ENCODE peak calls at places on chromosomes 12 and 14, in seven cellular contexts. B, C, P, Y, Z, F and G are unnamed samples. For H3K36me3, the result is how much of the 10 kb centered on the place peaks cover.

GRCh38 chr14:80978403-80978802 is 23.0 kb downstream of the TSHR start:
- DNase-seq in Z (no peak), C (no peak), F (no peak), B (no peak), P (no peak), Y (no peak), G (no peak)

GRCh38 chr12:2094597-2094996 is 41.8 kb downstream of the CACNA1C start:
- DNase-seq in Y (no peak), B (no peak), P (no peak), C (no peak), F (no peak), Z (no peak), G (no peak)

GRCh38 chr12:98449601-98450000 is 65.8 kb upstream of the TMPO start:
- DNase-seq in Y (no peak), C (no peak), B (no peak), Z (no peak), P (no peak), F (no peak), G (no peak)

GRCh38 chr14:45251912-45252311 is 1.1 kb downstream of the MIS18BP1 start:
- DNase-seq in B (no peak), Z (no peak), Y (no peak), P (no peak), C (no peak), F (no peak), G (no peak)

GRCh38 chr14:36820111-36820709 is 158.6 kb downstream of the PAX9 start:
- DNase-seq in Z (no peak), B (no peak), C (no peak), P (no peak), Y (no peak), F (no peak), G (no peak)

GRCh38 chr12:116187158-116187511 is 90.4 kb downstream of the MED13L start:
- DNase-seq in F (no peak), P (no peak), Y (no peak), B (no peak), Z (no peak), C (no peak), G (no peak)

GRCh38 chr12:12357697-12358476 is 1.0 kb downstream of the BORCS5 start:
- DNase-seq in F (no peak), C (no peak), B (no peak), Z (no peak), P (no peak), Y (no peak), G (no peak)

GRCh38 chr14:101774006-101774755 is 12.7 kb downstream of the PPP2R5C start:
- DNase-seq in Z (no peak), F (no peak), C (no peak), B (no peak), P (no peak), Y (no peak), G (no peak)

GRCh38 chr14:31529053-31529452 is 32.2 kb upstream of the NUBPL start:
- DNase-seq in Y (no peak), P (no peak), B (no peak), Z (no peak), C (no peak), F (no peak), G (no peak)

GRCh38 chr12:127324681-127325080 is 942.3 kb upstream of the TMEM132C start:
- DNase-seq in Y (no peak), C (no peak), B (no peak), Z (no peak), P (no peak), F (no peak), G (no peak)

GRCh38 chr12:13571035-13571434 is 374.5 kb downstream of the EMP1 start:
- DNase-seq in F (no peak), B (no peak), P (no peak), C (no peak), Y (no peak), Z (no peak), G (no peak)

GRCh38 chr12:2185751-2186341 is 133.1 kb downstream of the CACNA1C start:
- DNase-seq in F (peak), Z (no peak), P (no peak), B (no peak), Y (no peak), C (no peak), G (no peak)

GRCh38 chr12:53623526-53623925 is 2.7 kb downstream of the ATF7 start:
- DNase-seq in C (no peak), F (no peak), P (no peak), Y (peak), Z (no peak), B (no peak), G (no peak)

GRCh38 chr14:93956082-93956481 is 20.3 kb downstream of the ASB2 start:
- DNase-seq in B (no peak), Z (no peak), C (no peak), Y (no peak), P (no peak), F (no peak), G (no peak)

GRCh38 chr14:20630340-20631022 is 11.0 kb downstream of the OR6S1 start:
- DNase-seq in C (no peak), B (no peak), P (no peak), Y (no peak), F (no peak), Z (no peak), G (no peak)

GRCh38 chr14:21268612-21269251 is 510 bp downstream of the HNRNPC start:
- DNase-seq in Z (no peak), F (no peak), Y (peak), B (peak), C (no peak), P (peak), G (peak)

GRCh38 chr12:24487606-24488005 is 461.3 kb downstream of the BCAT1 start:
- DNase-seq in F (no peak), Y (no peak), C (no peak), Z (no peak), B (no peak), P (no peak), G (no peak)

GRCh38 chr12:97899956-97900355 is 437.4 kb downstream of the RMST start:
- DNase-seq in Z (no peak), P (no peak), C (no peak), Y (no peak), B (peak), F (no peak), G (no peak)

GRCh38 chr12:67632005-67632404 is 16.5 kb upstream of the DYRK2 start:
- DNase-seq in P (no peak), B (no peak), C (no peak), F (no peak), Z (no peak), Y (no peak), G (no peak)

GRCh38 chr14:103522649-103523582 is at the start of gene CKB:
- DNase-seq in F (peak), B (peak), P (peak), Y (peak), C (no peak), Z (peak), G (no peak)
- TF ChIP-seq POLR2A in F (peak), B (peak), P (no peak), Y (peak), C (peak), Z (peak), G (peak)

GRCh38 chr12:113136128-113136989 is 798 bp upstream of the RASAL1 start:
- DNase-seq in P (peak), B (peak), Y (no peak), C (no peak), F (no peak), Z (no peak), G (no peak)
- H3K4me3 ChIP-seq in P (peak), B (peak), Y (no peak), C (no peak), F (no peak), Z (no peak), G (no peak)

GRCh38 chr12:49037947-49038237 is 19.3 kb upstream of the PRKAG1 start:
- DNase-seq in C (no peak), Z (no peak), Y (no peak), P (no peak), B (no peak), F (no peak), G (no peak)
- H3K36me3 ChIP-seq in C (half or more), Z (under half), Y (under half), P (half or more), B (under half), F (half or more), G (under half)

DNA sequence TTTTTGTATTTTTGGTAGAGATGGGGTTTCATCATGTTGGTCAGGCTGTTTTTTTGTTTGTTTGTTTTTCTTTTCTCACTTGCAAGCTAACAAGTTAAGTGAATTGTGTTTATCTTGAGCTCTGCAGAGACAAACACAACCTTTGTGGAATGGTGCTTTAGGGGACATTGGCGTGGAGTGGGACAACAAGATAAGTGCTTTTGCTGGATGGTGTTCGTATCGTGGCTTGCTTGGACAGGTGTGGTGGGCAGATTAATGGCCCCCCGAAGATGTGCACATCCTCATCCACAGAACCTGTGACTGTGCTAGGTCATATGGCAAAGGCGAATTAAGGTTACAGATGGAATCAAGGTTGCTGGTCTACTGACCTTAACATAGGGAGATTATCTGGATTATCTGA is 7.0 kb downstream of the MLXIP start:
- DNase-seq in B (no peak), P (no peak), F (peak), Y (no peak), Z (no peak), C (no peak), G (no peak)
- TF ChIP-seq POLR2A in B (no peak), P (no peak), F (no peak), Y (no peak), Z (no peak), C (no peak), G (no peak)

GRCh38 chr14:33670235-33670634 is 280.6 kb downstream of the EGLN3 start:
- DNase-seq in P (no peak), B (no peak), Y (no peak), C (no peak), Z (no peak), F (no peak), G (no peak)
- H3K4me3 ChIP-seq in P (no peak), B (no peak), Y (no peak), C (no peak), Z (no peak), F (no peak), G (no peak)

GRCh38 chr12:111532741-111533140 is 66.4 kb downstream of the ATXN2 start:
- DNase-seq in P (no peak), Y (no peak), F (no peak), Z (no peak), B (no peak), C (no peak), G (no peak)
- H3K36me3 ChIP-seq in P (half or more), Y (under half), F (under half), Z (under half), B (under half), C (under half), G (under half)

GRCh38 chr12:109573029-109573913 is at the start of the genes MMAB and MVK:
- DNase-seq in P (peak), B (peak), Y (peak), F (peak), Z (peak), C (peak), G (peak)
- TF ChIP-seq POLR2A in P (no peak), B (peak), Y (no peak), F (no peak), Z (peak), C (no peak), G (peak)

DNA sequence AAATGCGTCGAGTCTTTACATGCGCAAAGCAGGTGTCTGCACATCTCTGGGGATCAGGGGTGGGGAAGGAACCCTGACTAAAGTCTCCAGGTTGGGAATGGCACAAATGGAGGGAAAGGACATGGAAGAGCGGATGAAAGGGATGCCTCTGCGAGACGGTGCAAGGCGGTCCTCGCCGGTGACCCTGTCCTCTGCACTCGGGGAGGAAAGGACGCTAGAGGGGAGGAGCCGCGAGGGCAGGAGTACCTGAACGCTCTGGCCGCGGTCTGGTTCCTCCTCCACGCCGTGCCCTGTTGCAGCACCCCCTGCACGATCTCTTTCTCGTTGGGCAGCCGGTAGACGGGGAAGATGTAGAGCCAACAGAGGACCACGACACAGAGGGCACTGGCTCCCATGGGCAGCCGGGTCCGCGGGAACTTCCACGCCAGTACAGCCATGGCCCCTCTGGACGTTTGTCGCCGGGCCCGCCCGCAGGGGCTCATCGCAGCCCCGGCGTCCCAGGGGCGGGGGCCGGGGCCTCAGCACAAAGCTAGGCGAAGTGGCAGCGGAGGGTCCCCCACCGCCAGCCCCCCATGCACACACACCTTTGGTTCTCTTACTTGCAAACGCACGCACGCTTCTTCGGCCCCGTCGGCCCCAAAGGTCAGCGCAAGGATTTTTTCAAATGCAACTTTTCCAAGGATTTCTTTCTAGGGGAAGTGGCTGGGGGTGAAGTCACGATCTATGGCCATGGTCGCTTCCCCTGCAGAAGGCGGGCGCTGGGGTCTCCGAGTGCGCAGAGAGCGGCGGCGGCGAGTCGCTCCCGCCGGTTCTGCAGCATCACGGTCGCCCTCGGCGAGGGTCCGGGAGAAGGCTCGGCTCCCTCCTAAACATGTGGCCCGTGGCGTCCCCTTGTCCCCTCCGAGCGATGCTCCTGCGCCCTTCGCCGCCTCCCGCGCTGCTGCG is 484 bp downstream of the ST8SIA1 start:
- DNase-seq in B (peak), F (peak), Y (no peak), C (no peak), Z (peak), P (no peak), G (no peak)
- H3K4me3 ChIP-seq in B (peak), F (peak), Y (peak), C (peak), Z (peak), P (peak), G (peak)

GRCh38 chr12:51062631-51063397 is 14.7 kb downstream of the LETMD1 start:
- DNase-seq in B (no peak), Y (no peak), C (no peak), Z (no peak), F (no peak), P (no peak), G (no peak)
- H3K36me3 ChIP-seq in B (under half), Y (half or more), C (under half), Z (under half), F (half or more), P (half or more), G (under half)